ENCODE peak calls at places on chromosomes 4 and X, in nine cellular contexts. J, K, B, V, Q, C, T, W and A are unnamed samples.
A peak's percentile ranks its signal among the peaks of the same experiment; 100 is the strongest.

GRCh38 chr4:6674500-6675149 is 19.1 kb upstream of the S100P start:
- DNase-seq in W (no peak), C (peak; percentile 40), B (no peak), K (no peak), T (peak; percentile 75), V (peak; percentile 70), J (peak; percentile 70), Q (peak; percentile 31), A (no peak)

GRCh38 chr4:184237612-184238011 is 19.9 kb upstream of the ENPP6 start:
- DNase-seq in T (no peak), V (no peak), C (no peak), J (peak; percentile 61), B (no peak), Q (peak; percentile 23), K (no peak), W (no peak), A (no peak)

GRCh38 chr4:53963336-53963735 is 101.1 kb downstream of the CHIC2 start:
- DNase-seq in V (no peak), J (no peak), B (no peak), W (no peak), C (peak; percentile 21), K (no peak), Q (no peak), T (no peak), A (no peak)

GRCh38 chr4:17633600-17633999 is 19.2 kb downstream of the MED28 start:
- DNase-seq in Q (no peak), V (no peak), W (no peak), B (no peak), C (no peak), T (no peak), J (no peak), K (no peak), A (no peak)

GRCh38 chr4:56745082-56745481 is 64.0 kb upstream of the HOPX start:
- DNase-seq in J (no peak), B (no peak), W (no peak), K (no peak), C (no peak), V (no peak), Q (no peak), T (no peak), A (no peak)

GRCh38 chrX:36609653-36610585 is 398.2 kb upstream of the FAM47C start:
- DNase-seq in J (no peak), B (no peak), W (no peak), T (peak; percentile 58), V (no peak), Q (no peak), C (no peak), K (no peak), A (no peak)

GRCh38 chr4:175346381-175346780 is 428.2 kb downstream of the ADAM29 start:
- DNase-seq in Q (no peak), T (peak; percentile 60), K (no peak), V (no peak), B (no peak), W (no peak), J (no peak), C (no peak), A (no peak)

GRCh38 chr4:152310223-152310622 is 225.7 kb downstream of the FBXW7 start:
- DNase-seq in J (peak; percentile 85), B (no peak), V (no peak), K (peak; percentile 89), W (no peak), C (no peak), Q (no peak), T (peak; percentile 88), A (peak; percentile 31)

GRCh38 chr4:38016698-38017097 is 56.5 kb downstream of the PTTG2 start:
- DNase-seq in J (no peak), K (no peak), B (no peak), Q (no peak), V (no peak), C (no peak), W (no peak), T (no peak), A (no peak)

GRCh38 chr4:68180858-68181531 is 51.3 kb upstream of the TMPRSS11F start:
- DNase-seq in J (peak; percentile 63), C (no peak), K (peak; percentile 46), V (no peak), W (no peak), T (peak; percentile 79), B (no peak), Q (peak; percentile 41), A (no peak)

GRCh38 chr4:168264903-168265302 is 53.6 kb downstream of the DDX60 start:
- DNase-seq in Q (no peak), T (no peak), V (no peak), J (no peak), K (no peak), B (no peak), C (no peak), W (no peak), A (no peak)

GRCh38 chrX:46978341-46979291 is 66.4 kb downstream of the JADE3 start:
- DNase-seq in Q (peak; percentile 89), W (peak; percentile 63), V (peak; percentile 68), C (peak; percentile 81), K (peak; percentile 39), J (peak; percentile 62), T (peak; percentile 84), B (peak; percentile 78), A (no peak)

GRCh38 chr4:8737601-8738279 is 133.9 kb downstream of the HMX1 start:
- DNase-seq in V (no peak), C (no peak), J (no peak), B (no peak), Q (no peak), T (no peak), W (no peak), K (no peak), A (no peak)

GRCh38 chrX:12771445-12772069 is 19.7 kb upstream of the PRPS2 start:
- DNase-seq in K (no peak), V (peak; percentile 58), T (peak; percentile 78), J (no peak), B (peak; percentile 78), C (peak; percentile 84), Q (peak; percentile 66), W (peak; percentile 32), A (no peak)

GRCh38 chr4:32025840-32026459 is 1305.8 kb downstream of the PCDH7 start:
- DNase-seq in T (peak; percentile 51), J (peak; percentile 56), C (no peak), K (peak; percentile 45), W (no peak), V (no peak), Q (peak; percentile 40), B (no peak), A (no peak)

GRCh38 chr4:45472490-45472889 is 651.4 kb downstream of the GABRG1 start:
- DNase-seq in T (peak; percentile 14), C (no peak), W (no peak), J (no peak), B (no peak), Q (no peak), V (no peak), K (no peak), A (no peak)

GRCh38 chr4:83237591-83237990 is 47.0 kb downstream of the COQ2 start:
- DNase-seq in K (no peak), Q (no peak), W (no peak), T (no peak), C (no peak), B (no peak), V (no peak), J (no peak), A (no peak)

GRCh38 chr4:152850377-152850776 is 70.6 kb downstream of the ARFIP1 start:
- DNase-seq in V (peak; percentile 33), B (peak; percentile 66), Q (peak; percentile 82), T (peak; percentile 41), C (peak; percentile 4), W (peak; percentile 70), J (peak; percentile 83), K (peak; percentile 49), A (no peak)

GRCh38 chr4:183355405-183355804 is 33.2 kb upstream of the CLDN24 start:
- DNase-seq in W (no peak), C (no peak), V (no peak), T (peak; percentile 72), K (peak; percentile 93), J (peak; percentile 97), Q (peak; percentile 45), B (no peak), A (no peak)

GRCh38 chr4:40197879-40198689 is 1.3 kb downstream of the RHOH start:
- DNase-seq in J (no peak), C (no peak), V (no peak), K (no peak), B (no peak), W (no peak), T (no peak), Q (no peak), A (no peak)

GRCh38 chr4:83082777-83083176 is 31.8 kb downstream of the PLAC8 start:
- DNase-seq in W (no peak), B (no peak), V (no peak), T (peak; percentile 72), C (no peak), K (peak; percentile 10), Q (peak; percentile 3), J (peak; percentile 51), A (no peak)

GRCh38 chrX:148270499-148270898 is 229.9 kb upstream of the AFF2 start:
- DNase-seq in W (no peak), K (no peak), V (no peak), J (no peak), C (no peak), T (no peak), Q (no peak), B (no peak), A (no peak)
- H3K4me3 ChIP-seq in W (no peak overlapping the region), K (no peak overlapping the region), V (no peak overlapping the region), J (no peak overlapping the region), C (no peak overlapping the region), T (no peak overlapping the region), Q (no peak overlapping the region), B (no peak overlapping the region), A (no peak overlapping the region)

GRCh38 chr4:148041606-148042324 is 309.9 kb downstream of the ARHGAP10 start:
- DNase-seq in V (no peak), K (no peak), J (no peak), T (no peak), B (no peak), C (no peak), W (no peak), Q (no peak), A (no peak)

GRCh38 chr4:148043990-148044645 is 312.2 kb downstream of the ARHGAP10 start:
- DNase-seq in Q (no peak), C (no peak), K (no peak), W (no peak), B (no peak), T (no peak), V (no peak), J (no peak), A (no peak)

GRCh38 chr4:148044889-148045352 is 313.0 kb downstream of the ARHGAP10 start:
- DNase-seq in J (no peak), K (no peak), W (no peak), V (no peak), B (no peak), Q (peak; percentile 31), T (no peak), C (no peak), A (no peak)
- TF ChIP-seq CTCF in J (no peak), K (no peak), W (no peak), V (peak; percentile 32), B (no peak), Q (peak; percentile 9), T (peak; percentile 33), C (peak; percentile 10), A (no peak)

GRCh38 chrX:27399146-27399456 is 64.0 kb downstream of the PPP4R3C start:
- DNase-seq in K (no peak), B (no peak), Q (no peak), C (no peak), W (no peak), J (no peak), V (no peak), T (no peak), A (no peak)
- H3K4me3 ChIP-seq in K (no peak overlapping the region), B (no peak overlapping the region), Q (no peak overlapping the region), C (no peak overlapping the region), W (no peak overlapping the region), J (no peak overlapping the region), V (no peak overlapping the region), T (no peak overlapping the region), A (no peak overlapping the region)

GRCh38 chrX:19535481-19535880 is 20.2 kb upstream of the MAP3K15 start:
- DNase-seq in V (no peak), J (no peak), C (peak; percentile 28), W (no peak), B (no peak), Q (peak; percentile 37), T (peak; percentile 43), K (no peak), A (no peak)
- TF ChIP-seq CTCF in V (no peak), J (peak; percentile 40), C (peak; percentile 43), W (no peak), B (no peak), Q (peak; percentile 27), T (peak; percentile 55), K (peak; percentile 21), A (peak; percentile 4)